ENCODE peak calls at places on chromosomes 13 and 19, in eight cellular contexts. V, N, R, T, K, O, X and U are unnamed samples.

GRCh38 chr19:47407417-47407774 is 11.9 kb downstream of the MEIS3 start:
- DNase-seq in K (no peak), R (no peak), X (no peak), N (no peak), T (no peak), V (no peak), O (no peak), U (no peak)

GRCh38 chr13:24290280-24290932 is 19.0 kb upstream of the C1QTNF9 start:
- DNase-seq in K (no peak), T (no peak), N (no peak), O (no peak), V (no peak), R (no peak), X (no peak), U (no peak)

GRCh38 chr13:71021810-71022422 is 845.1 kb downstream of the DACH1 start:
- DNase-seq in T (no peak), V (no peak), R (no peak), O (peak), X (no peak), K (no peak), N (no peak), U (no peak)

GRCh38 chr13:114161028-114161556 is 18.0 kb upstream of the CFAP97D2 start:
- DNase-seq in X (no peak), V (no peak), T (no peak), N (no peak), O (no peak), K (no peak), R (no peak), U (no peak)

GRCh38 chr13:76868451-76868850 is 17.8 kb downstream of the KCTD12 start:
- DNase-seq in N (no peak), O (no peak), T (no peak), R (no peak), X (no peak), V (no peak), K (no peak), U (no peak)

GRCh38 chr19:47691090-47691489 is 22.1 kb upstream of the EHD2 start:
- DNase-seq in X (no peak), O (no peak), N (no peak), R (no peak), V (no peak), K (no peak), T (no peak), U (no peak)

GRCh38 chr13:104683789-104684188 is 1617.6 kb upstream of the SLC10A2 start:
- DNase-seq in T (no peak), R (no peak), V (no peak), N (no peak), X (peak), O (no peak), K (no peak), U (no peak)

GRCh38 chr13:99967884-99968520 is 3.6 kb downstream of the ZIC5 start:
- DNase-seq in K (peak), X (peak), N (no peak), V (no peak), T (no peak), O (no peak), R (no peak), U (no peak)

GRCh38 chr19:38544569-38545315 is 73.0 kb downstream of the MAP4K1 start:
- DNase-seq in R (peak), X (no peak), N (no peak), K (no peak), O (peak), T (no peak), V (no peak), U (peak)

GRCh38 chr13:66200555-66200954 is 1029.6 kb downstream of the PCDH9 start:
- DNase-seq in O (no peak), K (no peak), N (no peak), T (no peak), V (no peak), X (no peak), R (peak), U (no peak)

GRCh38 chr13:40564342-40564997 is 102.0 kb downstream of the FOXO1 start:
- DNase-seq in O (no peak), V (no peak), T (no peak), N (no peak), X (no peak), R (no peak), K (no peak), U (no peak)

GRCh38 chr19:46713781-46714522 is 3.0 kb downstream of the PRKD2 start:
- DNase-seq in V (no peak), O (peak), N (peak), T (peak), X (peak), R (peak), K (peak), U (no peak)

GRCh38 chr19:7871530-7872305 is 2.5 kb downstream of the PRR36 start:
- DNase-seq in R (peak), X (peak), O (peak), K (peak), V (peak), N (peak), T (peak), U (peak)

GRCh38 chr13:67935655-67936054 is 705.5 kb upstream of the PCDH9 start:
- DNase-seq in T (no peak), R (no peak), V (no peak), N (no peak), X (no peak), K (no peak), O (no peak), U (no peak)

GRCh38 chr19:35901854-35902661 is at the start of gene HCST:
- DNase-seq in N (no peak), K (no peak), X (peak), T (peak), V (no peak), R (peak), O (peak), U (no peak)

GRCh38 chr13:33034897-33035296 is 18.7 kb downstream of the KL start:
- DNase-seq in K (no peak), T (no peak), O (no peak), X (no peak), N (no peak), R (no peak), V (no peak), U (no peak)